ENCODE peak calls at places on chromosomes 13 and 19, in eight cellular contexts. One of them, this sample, is unnamed.

GRCh38 chr13:108349269-108349668 is 79.8 kb downstream of the TNFSF13B start:
- DNase-seq in psoas muscle: no peak
- DNase-seq in astrocyte of the spinal cord: no peak
- DNase-seq in mammary epithelial cell: no peak
- DNase-seq in endothelial cell: no peak
- DNase-seq in kidney epithelial cell: no peak
- DNase-seq in cardiac muscle cell: no peak
- DNase-seq in CD8-positive, alpha-beta T cell: no peak
- DNase-seq in this sample: no peak

GRCh38 chr13:64850017-64850416 is 2380.1 kb downstream of the PCDH9 start:
- DNase-seq in psoas muscle: no peak
- DNase-seq in astrocyte of the spinal cord: no peak
- DNase-seq in mammary epithelial cell: no peak
- DNase-seq in endothelial cell: no peak
- DNase-seq in kidney epithelial cell: no peak
- DNase-seq in cardiac muscle cell: no peak
- DNase-seq in CD8-positive, alpha-beta T cell: no peak
- DNase-seq in this sample: no peak

GRCh38 chr19:1123381-1123780 is 19.6 kb downstream of the GPX4 start:
- DNase-seq in psoas muscle: peak; percentile 50
- DNase-seq in astrocyte of the spinal cord: no peak
- DNase-seq in mammary epithelial cell: no peak
- DNase-seq in endothelial cell: no peak
- DNase-seq in kidney epithelial cell: no peak
- DNase-seq in cardiac muscle cell: no peak
- DNase-seq in CD8-positive, alpha-beta T cell: no peak
- DNase-seq in this sample: no peak

GRCh38 chr13:30466358-30466714 is 600 bp upstream of the HMGB1 start:
- DNase-seq in psoas muscle: no peak
- DNase-seq in astrocyte of the spinal cord: peak; percentile 48
- DNase-seq in mammary epithelial cell: no peak
- DNase-seq in endothelial cell: peak; percentile 9
- DNase-seq in kidney epithelial cell: no peak
- DNase-seq in cardiac muscle cell: peak; percentile 13
- DNase-seq in CD8-positive, alpha-beta T cell: no peak
- DNase-seq in this sample: no peak

GRCh38 chr19:15591796-15592195 is 23.2 kb upstream of the CYP4F8 start:
- DNase-seq in psoas muscle: no peak
- DNase-seq in astrocyte of the spinal cord: no peak
- DNase-seq in mammary epithelial cell: no peak
- DNase-seq in endothelial cell: no peak
- DNase-seq in kidney epithelial cell: no peak
- DNase-seq in cardiac muscle cell: no peak
- DNase-seq in CD8-positive, alpha-beta T cell: no peak
- DNase-seq in this sample: no peak

GRCh38 chr19:5313307-5313706 is 27.3 kb downstream of the PTPRS start:
- DNase-seq in psoas muscle: no peak
- DNase-seq in astrocyte of the spinal cord: no peak
- DNase-seq in mammary epithelial cell: no peak
- DNase-seq in endothelial cell: no peak
- DNase-seq in kidney epithelial cell: no peak
- DNase-seq in cardiac muscle cell: peak; percentile 62
- DNase-seq in CD8-positive, alpha-beta T cell: no peak
- DNase-seq in this sample: no peak

GRCh38 chr13:30526612-30527217 is 61.0 kb upstream of the HMGB1 start:
- DNase-seq in psoas muscle: peak; percentile 58
- DNase-seq in astrocyte of the spinal cord: peak; percentile 0
- DNase-seq in mammary epithelial cell: no peak
- DNase-seq in endothelial cell: no peak
- DNase-seq in kidney epithelial cell: no peak
- DNase-seq in cardiac muscle cell: peak; percentile 16
- DNase-seq in CD8-positive, alpha-beta T cell: no peak
- DNase-seq in this sample: no peak

GRCh38 chr19:2426661-2427322 is 594 bp downstream of the TIMM13 start:
- DNase-seq in psoas muscle: peak; percentile 81
- DNase-seq in astrocyte of the spinal cord: no peak
- DNase-seq in mammary epithelial cell: peak; percentile 35
- DNase-seq in endothelial cell: peak; percentile 50
- DNase-seq in kidney epithelial cell: no peak
- DNase-seq in cardiac muscle cell: peak; percentile 66
- DNase-seq in CD8-positive, alpha-beta T cell: no peak
- DNase-seq in this sample: peak; percentile 87

GRCh38 chr13:42378383-42378780 is 106.4 kb downstream of the AKAP11 start:
- DNase-seq in psoas muscle: no peak
- DNase-seq in astrocyte of the spinal cord: no peak
- DNase-seq in mammary epithelial cell: no peak
- DNase-seq in endothelial cell: no peak
- DNase-seq in kidney epithelial cell: no peak
- DNase-seq in cardiac muscle cell: no peak
- DNase-seq in CD8-positive, alpha-beta T cell: no peak
- DNase-seq in this sample: no peak

GRCh38 chr19:1113278-1113985 is 9.6 kb downstream of the GPX4 start:
- DNase-seq in psoas muscle: peak; percentile 99
- DNase-seq in astrocyte of the spinal cord: peak; percentile 94
- DNase-seq in mammary epithelial cell: peak; percentile 71
- DNase-seq in endothelial cell: peak; percentile 92
- DNase-seq in kidney epithelial cell: no peak
- DNase-seq in cardiac muscle cell: peak; percentile 97
- DNase-seq in CD8-positive, alpha-beta T cell: peak; percentile 89
- DNase-seq in this sample: peak; percentile 99

GRCh38 chr13:30569901-30570576 is 47.7 kb upstream of the USPL1 start:
- DNase-seq in psoas muscle: no peak
- DNase-seq in astrocyte of the spinal cord: peak; percentile 96
- DNase-seq in mammary epithelial cell: peak; percentile 96
- DNase-seq in endothelial cell: no peak
- DNase-seq in kidney epithelial cell: peak; percentile 90
- DNase-seq in cardiac muscle cell: no peak
- DNase-seq in CD8-positive, alpha-beta T cell: no peak
- DNase-seq in this sample: no peak

DNA sequence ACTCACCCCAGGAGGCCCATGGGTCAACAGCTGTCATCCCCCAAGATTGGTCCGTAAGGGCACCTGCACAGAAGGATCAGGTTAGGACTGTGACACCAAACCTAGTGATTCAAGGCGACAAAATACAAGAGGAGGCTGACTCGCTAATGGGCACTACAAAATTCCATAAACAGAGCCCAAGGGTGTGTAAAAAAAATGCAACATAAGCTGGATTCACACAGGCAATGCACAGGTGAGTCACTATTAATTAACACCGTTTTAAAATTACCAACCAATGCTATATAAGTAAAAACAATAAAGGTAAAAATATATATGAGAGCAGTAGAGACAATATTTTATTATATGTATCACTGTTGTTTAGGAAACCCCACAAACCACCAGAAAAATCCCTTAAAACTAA is 1.9 kb downstream of the ZNF606 start:
- DNase-seq in psoas muscle: no peak
- DNase-seq in astrocyte of the spinal cord: no peak
- DNase-seq in mammary epithelial cell: no peak
- DNase-seq in endothelial cell: no peak
- DNase-seq in kidney epithelial cell: no peak
- DNase-seq in cardiac muscle cell: no peak
- DNase-seq in CD8-positive, alpha-beta T cell: no peak
- DNase-seq in this sample: peak; percentile 16
- TF ChIP-seq CTCF in psoas muscle: no peak
- TF ChIP-seq CTCF in astrocyte of the spinal cord: no peak
- TF ChIP-seq CTCF in mammary epithelial cell: no peak
- TF ChIP-seq CTCF in endothelial cell: no peak
- TF ChIP-seq CTCF in kidney epithelial cell: no peak
- TF ChIP-seq CTCF in cardiac muscle cell: no peak
- TF ChIP-seq CTCF in CD8-positive, alpha-beta T cell: no peak
- TF ChIP-seq CTCF in this sample: no peak

DNA sequence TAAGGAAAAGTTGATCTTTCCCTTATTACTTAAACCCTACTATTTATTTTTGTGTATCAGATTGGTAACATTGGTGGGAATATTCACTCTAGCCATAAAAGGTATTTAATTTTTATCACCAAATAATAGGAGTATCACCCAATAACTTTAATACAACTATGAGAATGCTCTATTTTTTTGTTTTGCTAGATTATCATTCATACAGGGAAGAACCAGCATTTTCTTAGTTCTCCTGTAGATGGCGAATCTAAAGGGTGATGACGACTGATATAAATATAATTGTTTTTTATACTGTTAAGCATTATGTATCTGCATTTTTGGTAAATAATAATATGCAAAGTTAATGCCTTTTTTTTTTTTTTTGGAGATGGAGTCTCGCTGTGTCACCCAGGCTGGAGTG is 7.9 kb upstream of the FRY start:
- DNase-seq in psoas muscle: no peak
- DNase-seq in astrocyte of the spinal cord: no peak
- DNase-seq in mammary epithelial cell: no peak
- DNase-seq in endothelial cell: no peak
- DNase-seq in kidney epithelial cell: no peak
- DNase-seq in cardiac muscle cell: no peak
- DNase-seq in CD8-positive, alpha-beta T cell: no peak
- DNase-seq in this sample: no peak
- TF ChIP-seq CTCF in psoas muscle: no peak
- TF ChIP-seq CTCF in astrocyte of the spinal cord: peak; percentile 31
- TF ChIP-seq CTCF in mammary epithelial cell: peak; percentile 30
- TF ChIP-seq CTCF in endothelial cell: peak; percentile 19
- TF ChIP-seq CTCF in kidney epithelial cell: peak; percentile 22
- TF ChIP-seq CTCF in cardiac muscle cell: peak; percentile 33
- TF ChIP-seq CTCF in CD8-positive, alpha-beta T cell: no peak
- TF ChIP-seq CTCF in this sample: no peak

GRCh38 chr19:42023121-42023942 is 29.3 kb upstream of the ATP1A3 start:
- DNase-seq in psoas muscle: peak; percentile 34
- DNase-seq in astrocyte of the spinal cord: no peak
- DNase-seq in mammary epithelial cell: no peak
- DNase-seq in endothelial cell: peak; percentile 55
- DNase-seq in kidney epithelial cell: no peak
- DNase-seq in cardiac muscle cell: peak; percentile 29
- DNase-seq in CD8-positive, alpha-beta T cell: no peak
- DNase-seq in this sample: no peak
- TF ChIP-seq CTCF in psoas muscle: no peak
- TF ChIP-seq CTCF in astrocyte of the spinal cord: peak; percentile 49
- TF ChIP-seq CTCF in mammary epithelial cell: peak; percentile 50
- TF ChIP-seq CTCF in endothelial cell: peak; percentile 51
- TF ChIP-seq CTCF in kidney epithelial cell: peak; percentile 49
- TF ChIP-seq CTCF in cardiac muscle cell: peak; percentile 49
- TF ChIP-seq CTCF in CD8-positive, alpha-beta T cell: peak; percentile 15
- TF ChIP-seq CTCF in this sample: peak; percentile 45

GRCh38 chr19:31338069-31338767 is 11.0 kb downstream of the TSHZ3 start:
- DNase-seq in psoas muscle: peak; percentile 72
- DNase-seq in astrocyte of the spinal cord: peak; percentile 73
- DNase-seq in mammary epithelial cell: no peak
- DNase-seq in endothelial cell: peak; percentile 68
- DNase-seq in kidney epithelial cell: no peak
- DNase-seq in cardiac muscle cell: peak; percentile 79
- DNase-seq in CD8-positive, alpha-beta T cell: no peak
- DNase-seq in this sample: no peak
- TF ChIP-seq CTCF in psoas muscle: peak; percentile 34
- TF ChIP-seq CTCF in astrocyte of the spinal cord: peak; percentile 88
- TF ChIP-seq CTCF in mammary epithelial cell: peak; percentile 48
- TF ChIP-seq CTCF in endothelial cell: peak; percentile 50
- TF ChIP-seq CTCF in kidney epithelial cell: peak; percentile 74
- TF ChIP-seq CTCF in cardiac muscle cell: peak; percentile 87
- TF ChIP-seq CTCF in CD8-positive, alpha-beta T cell: peak; percentile 41
- TF ChIP-seq CTCF in this sample: no peak

GRCh38 chr19:55132453-55133129 is 15.2 kb upstream of the PPP1R12C start:
- DNase-seq in psoas muscle: peak; percentile 40
- DNase-seq in astrocyte of the spinal cord: no peak
- DNase-seq in mammary epithelial cell: no peak
- DNase-seq in endothelial cell: no peak
- DNase-seq in kidney epithelial cell: no peak
- DNase-seq in cardiac muscle cell: no peak
- DNase-seq in CD8-positive, alpha-beta T cell: no peak
- DNase-seq in this sample: peak; percentile 25
- TF ChIP-seq CTCF in psoas muscle: no peak
- TF ChIP-seq CTCF in astrocyte of the spinal cord: no peak
- TF ChIP-seq CTCF in mammary epithelial cell: no peak
- TF ChIP-seq CTCF in endothelial cell: no peak
- TF ChIP-seq CTCF in kidney epithelial cell: peak; percentile 27
- TF ChIP-seq CTCF in cardiac muscle cell: peak; percentile 24
- TF ChIP-seq CTCF in CD8-positive, alpha-beta T cell: no peak
- TF ChIP-seq CTCF in this sample: no peak